ENCODE peak calls at places on chromosomes 2 and 18, in four cellular contexts. B, X, Y and M are unnamed samples.
A peak's percentile ranks its signal among the peaks of the same experiment; 100 is the strongest.

GRCh38 chr18:25941556-25941955 is 148.9 kb downstream of the SS18 start:
- DNase-seq in Y (no peak), B (no peak), X (no peak), M (no peak)

GRCh38 chr2:168992591-168993349 is 38.4 kb downstream of the ABCB11 start:
- DNase-seq in X (no peak), B (no peak), Y (no peak), M (no peak)

GRCh38 chr2:52964916-52965530 is 802.6 kb upstream of the CHAC2 start:
- DNase-seq in B (no peak), Y (no peak), X (no peak), M (no peak)

GRCh38 chr2:233801357-233802131 is 23.4 kb downstream of the MROH2A start:
- DNase-seq in B (no peak), X (peak; percentile 64), Y (no peak), M (no peak)

GRCh38 chr18:12318334-12318697 is 10.3 kb downstream of the TUBB6 start:
- DNase-seq in X (no peak), B (no peak), Y (no peak), M (no peak)

GRCh38 chr2:196244516-196244915 is 73.1 kb upstream of the STK17B start:
- DNase-seq in Y (no peak), B (no peak), X (no peak), M (no peak)

GRCh38 chr2:9594361-9595063 is 36.3 kb downstream of the YWHAQ start:
- DNase-seq in B (no peak), X (peak; percentile 20), Y (no peak), M (peak; percentile 83)

GRCh38 chr18:21191596-21192307 is 50.3 kb upstream of the GREB1L start:
- DNase-seq in Y (peak; percentile 86), X (peak; percentile 38), B (no peak), M (peak; percentile 33)

GRCh38 chr2:102485151-102485769 is 12.2 kb downstream of the SLC9A4 start:
- DNase-seq in Y (no peak), B (no peak), X (no peak), M (no peak)

GRCh38 chr2:240809276-240809675 is 10.7 kb downstream of the KIF1A start:
- DNase-seq in X (no peak), B (no peak), Y (no peak), M (no peak)

GRCh38 chr2:42100696-42101585 is 53.1 kb downstream of the PKDCC start:
- DNase-seq in Y (no peak), X (peak; percentile 78), B (peak; percentile 29), M (no peak)

GRCh38 chr2:46492301-46492700 is 12.9 kb downstream of the TMEM247 start:
- DNase-seq in B (no peak), X (no peak), Y (no peak), M (no peak)

GRCh38 chr18:74197705-74198341 is 49.5 kb downstream of the TIMM21 start:
- DNase-seq in X (no peak), Y (no peak), B (no peak), M (no peak)

GRCh38 chr18:2855560-2856350 is 8.9 kb downstream of the EMILIN2 start:
- DNase-seq in B (no peak), X (no peak), Y (no peak), M (no peak)

GRCh38 chr2:133557624-133558023 is 10.6 kb downstream of the NCKAP5 start:
- DNase-seq in Y (no peak), B (no peak), X (no peak), M (no peak)

GRCh38 chr2:128273469-128274081 is 45.1 kb downstream of the HS6ST1 start:
- DNase-seq in B (no peak), X (no peak), Y (no peak), M (no peak)

GRCh38 chr2:223760838-223761502 is 76.4 kb downstream of the AP1S3 start:
- DNase-seq in X (peak; percentile 91), Y (no peak), B (peak; percentile 7), M (peak; percentile 50)

GRCh38 chr2:64913357-64913869 is 75.8 kb upstream of the SLC1A4 start:
- DNase-seq in X (peak; percentile 69), B (no peak), Y (peak; percentile 65), M (no peak)

GRCh38 chr2:37711308-37711731 is 39.9 kb upstream of the CDC42EP3 start:
- DNase-seq in B (no peak), X (peak; percentile 80), Y (no peak), M (peak; percentile 88)

GRCh38 chr18:76421291-76422078 is 73.6 kb downstream of the ZNF516 start:
- DNase-seq in B (no peak), X (no peak), Y (no peak), M (no peak)

GRCh38 chr2:170923799-170924198 is 5.3 kb upstream of the GORASP2 start:
- DNase-seq in B (no peak), X (no peak), Y (no peak), M (no peak)

GRCh38 chr18:3217930-3218647 is 1.7 kb downstream of the MYOM1 start:
- DNase-seq in Y (no peak), X (peak; percentile 38), B (no peak), M (no peak)

GRCh38 chr2:186910996-186911395 is 62.0 kb upstream of the ZSWIM2 start:
- DNase-seq in B (no peak), X (no peak), Y (no peak), M (no peak)

GRCh38 chr2:223945755-223946154 is 620 bp upstream of the WDFY1 start:
- DNase-seq in Y (no peak), B (no peak), X (no peak), M (no peak)

GRCh38 chr2:133531382-133531781 is 36.9 kb downstream of the NCKAP5 start:
- DNase-seq in B (no peak), Y (no peak), X (no peak), M (no peak)

GRCh38 chr2:45505138-45505537 is 105.9 kb downstream of the SRBD1 start:
- DNase-seq in Y (no peak), B (no peak), X (no peak), M (no peak)

GRCh38 chr2:60826126-60826525 is 55.2 kb upstream of the REL start:
- DNase-seq in Y (no peak), B (no peak), X (no peak), M (no peak)

GRCh38 chr2:16526193-16526592 is 139.4 kb downstream of the CYRIA start:
- DNase-seq in Y (no peak), X (no peak), B (no peak), M (no peak)